ENCODE peak calls at places on chromosomes 1 and 21, in six cellular contexts. One of them, this sample, is unnamed.

GRCh38 chr1:42747125-42747524 is 7.1 kb upstream of the CLDN19 start:
- DNase-seq in transverse colon: peak; percentile 54
- DNase-seq in H1: peak; percentile 86
- DNase-seq in upper lobe of left lung: peak; percentile 82
- DNase-seq in sigmoid colon: no peak
- DNase-seq in GM12878: no peak
- DNase-seq in this sample: peak; percentile 39

GRCh38 chr1:211761400-211761799 is 69.2 kb downstream of the LPGAT1 start:
- DNase-seq in transverse colon: no peak
- DNase-seq in upper lobe of left lung: no peak
- DNase-seq in sigmoid colon: no peak
- DNase-seq in H1: no peak
- DNase-seq in GM12878: no peak
- DNase-seq in this sample: no peak

GRCh38 chr1:230836801-230837200 is 31.5 kb downstream of the C1orf198 start:
- DNase-seq in H1: no peak
- DNase-seq in GM12878: no peak
- DNase-seq in upper lobe of left lung: no peak
- DNase-seq in sigmoid colon: no peak
- DNase-seq in transverse colon: no peak
- DNase-seq in this sample: no peak

GRCh38 chr1:181113061-181113695 is 24.7 kb downstream of the IER5 start:
- DNase-seq in GM12878: no peak
- DNase-seq in transverse colon: no peak
- DNase-seq in upper lobe of left lung: peak; percentile 31
- DNase-seq in sigmoid colon: no peak
- DNase-seq in H1: no peak
- DNase-seq in this sample: no peak

GRCh38 chr1:117612517-117613248 is 6.8 kb downstream of the TENT5C start:
- DNase-seq in sigmoid colon: no peak
- DNase-seq in H1: no peak
- DNase-seq in transverse colon: no peak
- DNase-seq in upper lobe of left lung: no peak
- DNase-seq in GM12878: no peak
- DNase-seq in this sample: no peak

GRCh38 chr1:89260042-89260441 is 12.6 kb downstream of the GBP5 start:
- DNase-seq in H1: no peak
- DNase-seq in upper lobe of left lung: no peak
- DNase-seq in transverse colon: no peak
- DNase-seq in sigmoid colon: no peak
- DNase-seq in GM12878: no peak
- DNase-seq in this sample: no peak

GRCh38 chr1:169348356-169349036 is 19.1 kb downstream of the NME7 start:
- DNase-seq in sigmoid colon: no peak
- DNase-seq in transverse colon: no peak
- DNase-seq in H1: no peak
- DNase-seq in upper lobe of left lung: no peak
- DNase-seq in GM12878: peak; percentile 19
- DNase-seq in this sample: no peak

GRCh38 chr1:201214461-201214860 is 23.8 kb downstream of the IGFN1 start:
- DNase-seq in GM12878: no peak
- DNase-seq in transverse colon: no peak
- DNase-seq in sigmoid colon: no peak
- DNase-seq in H1: no peak
- DNase-seq in upper lobe of left lung: no peak
- DNase-seq in this sample: peak; percentile 7

GRCh38 chr1:113875714-113876113 is 4.2 kb upstream of the PTPN22 start:
- DNase-seq in transverse colon: no peak
- DNase-seq in GM12878: peak; percentile 34
- DNase-seq in upper lobe of left lung: no peak
- DNase-seq in sigmoid colon: no peak
- DNase-seq in H1: no peak
- DNase-seq in this sample: no peak

DNA sequence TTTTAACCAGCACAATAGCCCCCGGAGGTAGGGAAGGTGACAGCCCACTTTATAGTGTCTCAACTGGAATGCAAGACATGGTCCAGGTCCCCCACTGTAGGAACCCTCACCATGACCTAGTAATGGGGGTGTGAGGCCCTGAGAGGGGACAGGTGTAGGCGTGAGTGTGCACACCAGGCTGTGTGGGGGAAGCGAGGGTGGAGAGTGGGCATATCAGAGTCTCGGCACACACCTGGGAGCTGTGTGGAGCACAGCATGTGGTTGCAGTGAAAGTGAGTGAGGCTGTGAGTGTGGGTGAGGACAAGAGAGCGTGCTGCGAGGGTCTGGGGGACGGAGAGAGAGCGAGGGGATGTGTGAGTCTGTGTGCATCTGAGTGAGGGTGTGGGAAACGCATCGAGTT is 17.1 kb upstream of the RSPO1 start:
- DNase-seq in upper lobe of left lung: no peak
- DNase-seq in sigmoid colon: no peak
- DNase-seq in transverse colon: no peak
- DNase-seq in H1: no peak
- DNase-seq in GM12878: no peak
- DNase-seq in this sample: no peak
- TF ChIP-seq POLR2AphosphoS5 in upper lobe of left lung: no peak
- TF ChIP-seq POLR2AphosphoS5 in sigmoid colon: no peak
- TF ChIP-seq POLR2AphosphoS5 in transverse colon: no peak
- TF ChIP-seq POLR2AphosphoS5 in H1: no peak
- TF ChIP-seq POLR2AphosphoS5 in GM12878: no peak
- TF ChIP-seq POLR2AphosphoS5 in this sample: no peak

GRCh38 chr1:239237912-239238311 is 148.5 kb upstream of the CHRM3 start:
- DNase-seq in GM12878: no peak
- DNase-seq in H1: peak; percentile 52
- DNase-seq in upper lobe of left lung: no peak
- DNase-seq in transverse colon: no peak
- DNase-seq in sigmoid colon: no peak
- DNase-seq in this sample: no peak
- TF ChIP-seq CTCF in GM12878: no peak
- TF ChIP-seq CTCF in H1: peak; percentile 45
- TF ChIP-seq CTCF in upper lobe of left lung: no peak
- TF ChIP-seq CTCF in transverse colon: no peak
- TF ChIP-seq CTCF in sigmoid colon: no peak
- TF ChIP-seq CTCF in this sample: no peak

DNA sequence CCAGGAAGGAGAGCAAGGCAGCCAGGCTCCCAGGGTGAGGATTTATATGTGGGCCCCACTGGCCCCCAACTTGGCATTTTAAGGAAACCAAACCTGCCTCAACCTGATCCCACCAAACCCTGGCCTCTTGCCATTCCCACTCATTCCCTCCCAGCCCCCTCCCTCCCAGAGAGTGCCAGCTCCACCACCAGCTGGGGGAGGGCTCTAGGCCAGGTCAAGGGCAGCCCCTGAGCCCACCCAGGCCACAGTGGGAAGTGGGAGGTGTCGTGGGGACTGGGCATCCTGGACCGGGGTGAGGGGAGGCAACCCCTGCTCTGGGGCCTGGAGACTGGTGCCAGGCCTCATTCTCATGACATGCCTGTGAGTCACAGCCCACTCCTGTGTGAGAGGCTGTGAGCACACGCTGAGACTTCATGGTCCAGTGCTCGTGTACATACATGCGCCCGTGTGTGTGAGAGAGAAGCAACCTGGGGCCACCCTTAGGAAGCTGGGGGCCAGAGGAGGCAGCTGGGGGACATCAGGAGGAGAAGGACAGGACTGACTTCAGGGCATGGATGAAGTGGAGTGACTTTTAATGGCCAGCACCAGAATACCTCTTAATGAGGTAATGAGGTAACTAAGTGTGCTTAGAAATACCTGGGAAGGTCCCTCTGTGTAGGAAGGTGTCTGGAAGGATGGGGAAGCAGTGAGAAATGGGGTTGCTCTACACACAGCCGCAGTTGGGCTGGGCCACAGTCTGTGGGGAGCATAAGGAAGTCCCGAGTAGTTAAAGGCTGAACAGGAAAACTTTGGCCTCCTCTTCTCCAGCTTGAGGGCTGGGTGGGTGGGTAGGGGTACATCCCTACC is at the start of gene S100A2:
- DNase-seq in sigmoid colon: peak; percentile 84
- DNase-seq in upper lobe of left lung: no peak
- DNase-seq in transverse colon: peak; percentile 55
- DNase-seq in H1: no peak
- DNase-seq in GM12878: peak; percentile 39
- DNase-seq in this sample: peak; percentile 46
- TF ChIP-seq EP300 in sigmoid colon: no peak
- TF ChIP-seq EP300 in upper lobe of left lung: peak; percentile 66
- TF ChIP-seq EP300 in transverse colon: no peak
- TF ChIP-seq EP300 in H1: no peak
- TF ChIP-seq EP300 in GM12878: no peak
- TF ChIP-seq EP300 in this sample: no peak

DNA sequence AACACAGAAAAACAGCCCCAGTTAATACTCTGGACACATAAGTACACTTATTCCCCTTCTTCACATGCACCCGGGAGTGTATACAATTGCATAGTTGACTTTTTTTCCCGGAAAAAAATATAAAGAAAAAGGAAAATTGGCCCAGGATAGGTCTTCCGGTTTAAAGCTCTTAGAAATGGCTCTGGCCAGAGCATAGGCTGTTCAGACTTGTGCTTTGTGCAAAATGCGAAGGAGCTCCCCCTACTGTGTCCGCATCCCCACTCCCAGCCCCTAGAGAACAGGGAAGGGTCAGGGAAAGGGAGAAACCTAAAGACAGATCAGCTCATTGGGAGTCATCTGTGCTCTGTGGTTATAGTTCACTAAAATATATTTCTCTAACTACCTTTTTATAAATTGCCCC is 5.5 kb upstream of the MTMR11 start:
- DNase-seq in GM12878: no peak
- DNase-seq in transverse colon: peak; percentile 52
- DNase-seq in H1: no peak
- DNase-seq in sigmoid colon: no peak
- DNase-seq in upper lobe of left lung: no peak
- DNase-seq in this sample: no peak
- TF ChIP-seq POLR2AphosphoS5 in GM12878: no peak
- TF ChIP-seq POLR2AphosphoS5 in transverse colon: no peak
- TF ChIP-seq POLR2AphosphoS5 in H1: no peak
- TF ChIP-seq POLR2AphosphoS5 in sigmoid colon: no peak
- TF ChIP-seq POLR2AphosphoS5 in upper lobe of left lung: no peak
- TF ChIP-seq POLR2AphosphoS5 in this sample: no peak

GRCh38 chr1:221271696-221272095 is 392.5 kb downstream of the HLX start:
- DNase-seq in transverse colon: no peak
- DNase-seq in upper lobe of left lung: no peak
- DNase-seq in sigmoid colon: no peak
- DNase-seq in GM12878: no peak
- DNase-seq in H1: no peak
- DNase-seq in this sample: no peak

GRCh38 chr1:221274373-221274772 is 395.1 kb downstream of the HLX start:
- DNase-seq in sigmoid colon: no peak
- DNase-seq in H1: no peak
- DNase-seq in GM12878: no peak
- DNase-seq in transverse colon: no peak
- DNase-seq in upper lobe of left lung: peak; percentile 15
- DNase-seq in this sample: no peak

GRCh38 chr1:221276911-221277310 is 397.7 kb downstream of the HLX start:
- DNase-seq in transverse colon: no peak
- DNase-seq in H1: no peak
- DNase-seq in sigmoid colon: no peak
- DNase-seq in upper lobe of left lung: no peak
- DNase-seq in GM12878: no peak
- DNase-seq in this sample: no peak

GRCh38 chr1:221268295-221268694 is 389.1 kb downstream of the HLX start:
- DNase-seq in transverse colon: no peak
- DNase-seq in upper lobe of left lung: no peak
- DNase-seq in H1: no peak
- DNase-seq in GM12878: no peak
- DNase-seq in sigmoid colon: no peak
- DNase-seq in this sample: no peak

DNA sequence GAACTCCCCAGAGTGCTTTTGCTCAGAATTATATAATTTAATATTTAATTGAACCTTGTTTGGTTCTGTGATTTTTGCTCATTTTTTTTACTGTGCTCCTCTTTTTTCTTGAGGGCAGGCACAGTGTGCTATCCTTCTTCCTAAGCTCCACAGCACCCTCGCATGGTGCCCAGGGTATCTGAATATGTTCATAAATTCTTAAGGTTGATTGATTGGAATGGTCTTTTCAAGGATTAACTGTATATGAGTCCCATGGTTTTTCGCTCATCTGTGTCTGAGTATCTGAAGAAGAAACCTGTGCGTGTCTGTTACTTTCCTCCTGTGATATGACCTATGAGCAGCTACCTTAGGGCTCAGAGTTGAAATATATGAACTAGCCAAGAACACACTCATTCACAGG is 393.7 kb downstream of the HLX start:
- DNase-seq in H1: no peak
- DNase-seq in transverse colon: no peak
- DNase-seq in upper lobe of left lung: no peak
- DNase-seq in GM12878: no peak
- DNase-seq in sigmoid colon: no peak
- DNase-seq in this sample: no peak
- TF ChIP-seq CTCF in H1: no peak
- TF ChIP-seq CTCF in transverse colon: no peak
- TF ChIP-seq CTCF in upper lobe of left lung: no peak
- TF ChIP-seq CTCF in GM12878: no peak
- TF ChIP-seq CTCF in sigmoid colon: no peak
- TF ChIP-seq CTCF in this sample: no peak

GRCh38 chr21:34526618-34527290 is 14.7 kb upstream of the KCNE1 start:
- DNase-seq in transverse colon: peak; percentile 76
- DNase-seq in upper lobe of left lung: no peak
- DNase-seq in GM12878: no peak
- DNase-seq in H1: no peak
- DNase-seq in sigmoid colon: peak; percentile 92
- DNase-seq in this sample: peak; percentile 77
- TF ChIP-seq EP300 in transverse colon: peak; percentile 77
- TF ChIP-seq EP300 in upper lobe of left lung: peak; percentile 90
- TF ChIP-seq EP300 in GM12878: no peak
- TF ChIP-seq EP300 in H1: no peak
- TF ChIP-seq EP300 in sigmoid colon: peak; percentile 46
- TF ChIP-seq EP300 in this sample: peak; percentile 85

GRCh38 chr1:224828691-224829090 is 100.8 kb upstream of the DNAH14 start:
- DNase-seq in transverse colon: no peak
- DNase-seq in H1: no peak
- DNase-seq in GM12878: no peak
- DNase-seq in sigmoid colon: no peak
- DNase-seq in upper lobe of left lung: no peak
- DNase-seq in this sample: no peak

GRCh38 chr1:224820341-224820740 is 109.1 kb upstream of the DNAH14 start:
- DNase-seq in H1: no peak
- DNase-seq in upper lobe of left lung: no peak
- DNase-seq in sigmoid colon: no peak
- DNase-seq in GM12878: no peak
- DNase-seq in transverse colon: no peak
- DNase-seq in this sample: no peak

GRCh38 chr1:224831501-224831900 is 98.0 kb upstream of the DNAH14 start:
- DNase-seq in sigmoid colon: no peak
- DNase-seq in upper lobe of left lung: no peak
- DNase-seq in GM12878: no peak
- DNase-seq in transverse colon: no peak
- DNase-seq in H1: no peak
- DNase-seq in this sample: no peak

GRCh38 chr1:224819861-224820260 is 109.6 kb upstream of the DNAH14 start:
- DNase-seq in sigmoid colon: no peak
- DNase-seq in transverse colon: no peak
- DNase-seq in GM12878: no peak
- DNase-seq in H1: no peak
- DNase-seq in upper lobe of left lung: no peak
- DNase-seq in this sample: no peak

GRCh38 chr1:224825525-224826000 is 103.9 kb upstream of the DNAH14 start:
- DNase-seq in GM12878: no peak
- DNase-seq in sigmoid colon: no peak
- DNase-seq in transverse colon: no peak
- DNase-seq in H1: no peak
- DNase-seq in upper lobe of left lung: no peak
- DNase-seq in this sample: no peak
- TF ChIP-seq POLR2AphosphoS5 in GM12878: no peak
- TF ChIP-seq POLR2AphosphoS5 in sigmoid colon: no peak
- TF ChIP-seq POLR2AphosphoS5 in transverse colon: no peak
- TF ChIP-seq POLR2AphosphoS5 in H1: no peak
- TF ChIP-seq POLR2AphosphoS5 in upper lobe of left lung: no peak
- TF ChIP-seq POLR2AphosphoS5 in this sample: no peak